ENCODE peak calls at places on chromosomes 7 and 10, in four cellular contexts. W is HEK293T; M is activated CD8-positive, alpha-beta T cell treated with anti-CD3 and anti-CD28 coated beads for 36 hours; Z is activated CD4-positive, CD25-positive, alpha-beta regulatory T cell. Q is an unnamed sample.

GRCh38 chr10:99630439-99630838 is 10.2 kb upstream of the SLC25A28 start:
- DNase-seq in Z (no peak), M (peak), W (no peak), Q (peak)

GRCh38 chr10:100008708-100009282 is 952 bp downstream of the DNMBP start:
- DNase-seq in M (no peak), Z (no peak), W (no peak), Q (no peak)

GRCh38 chr10:28734940-28735759 is 57.8 kb downstream of the BAMBI start:
- DNase-seq in M (no peak), W (no peak), Z (no peak), Q (peak)

GRCh38 chr7:151116603-151117002 is 30.3 kb downstream of the AGAP3 start:
- DNase-seq in Z (no peak), W (no peak), M (no peak), Q (no peak)

GRCh38 chr7:76428868-76429805 is 4.4 kb downstream of the ZP3 start:
- DNase-seq in W (no peak), M (no peak), Z (no peak), Q (peak)

GRCh38 chr10:49778197-49778596 is 16.1 kb upstream of the OGDHL start:
- DNase-seq in W (no peak), Z (no peak), M (no peak), Q (no peak)

GRCh38 chr7:71184136-71184535 is 52.2 kb downstream of the GALNT17 start:
- DNase-seq in Z (no peak), M (no peak), W (no peak), Q (no peak)

GRCh38 chr7:151851782-151852181 is 25.1 kb downstream of the PRKAG2 start:
- DNase-seq in W (no peak), M (peak), Z (no peak), Q (no peak)

GRCh38 chr10:14852236-14852635 is 14.1 kb downstream of the HSPA14 start:
- DNase-seq in M (no peak), Z (no peak), W (no peak), Q (no peak)

GRCh38 chr10:92552310-92552709 is 21.6 kb downstream of the IDE start:
- DNase-seq in M (no peak), W (no peak), Z (no peak), Q (no peak)

GRCh38 chr7:50352282-50352681 is 47.8 kb downstream of the IKZF1 start:
- DNase-seq in M (peak), W (no peak), Z (no peak), Q (no peak)

GRCh38 chr7:93016085-93016471 is 101.7 kb downstream of the SAMD9 start:
- DNase-seq in W (no peak), M (no peak), Z (no peak), Q (peak)

GRCh38 chr10:78028438-78029293 is 649 bp downstream of the POLR3A start:
- DNase-seq in M (peak), W (no peak), Z (no peak), Q (peak)

GRCh38 chr7:155860840-155861479 is 48.7 kb upstream of the SHH start:
- DNase-seq in W (no peak), Z (no peak), M (no peak), Q (peak)

Q was measured in fibroblast of pulmonary artery.